ENCODE peak calls at places on chromosomes 2 and 18, in eight cellular contexts. B is GM23338, E is SK-N-SH, G is K562, Z is HepG2, U is HCT116, Q is Panc1, I is GM12878. F is an unnamed sample.

GRCh38 chr2:67510745-67511144 is 113.6 kb downstream of the ETAA1 start:
- DNase-seq in B (no peak), E (no peak), G (no peak), Z (no peak), U (no peak), Q (no peak), I (no peak), F (no peak)

GRCh38 chr2:160007111-160007510 is 55.3 kb downstream of the PLA2R1 start:
- DNase-seq in B (peak; percentile 2), E (no peak), G (no peak), Z (no peak), U (no peak), Q (no peak), I (no peak), F (no peak)

GRCh38 chr2:209556354-209556961 is 132.6 kb downstream of the MAP2 start:
- DNase-seq in B (peak; percentile 47), E (peak; percentile 27), G (no peak), Z (peak; percentile 32), U (peak; percentile 27), Q (peak; percentile 18), I (no peak), F (no peak)

GRCh38 chr2:124533226-124533954 is 508.3 kb downstream of the CNTNAP5 start:
- DNase-seq in B (no peak), E (no peak), G (no peak), Z (no peak), U (no peak), Q (no peak), I (no peak), F (no peak)

GRCh38 chr2:203664029-203664755 is 42.2 kb upstream of the CD28 start:
- DNase-seq in B (no peak), E (no peak), G (no peak), Z (no peak), U (no peak), Q (no peak), I (no peak), F (no peak)

GRCh38 chr18:75377258-75377657 is 50.2 kb downstream of the SMIM21 start:
- DNase-seq in B (no peak), E (no peak), G (no peak), Z (no peak), U (no peak), Q (no peak), I (no peak), F (no peak)

GRCh38 chr18:13726972-13727331 is 479 bp downstream of the RNMT start:
- DNase-seq in B (peak; percentile 66), E (no peak), G (peak; percentile 56), Z (peak; percentile 43), U (no peak), Q (no peak), I (no peak), F (no peak)

GRCh38 chr2:205511221-205511620 is 171.1 kb upstream of the NRP2 start:
- DNase-seq in B (no peak), E (no peak), G (no peak), Z (no peak), U (no peak), Q (no peak), I (no peak), F (no peak)

GRCh38 chr2:7108792-7109557 is 191.8 kb downstream of the RNF144A start:
- DNase-seq in B (no peak), E (no peak), G (no peak), Z (no peak), U (no peak), Q (no peak), I (no peak), F (no peak)

DNA sequence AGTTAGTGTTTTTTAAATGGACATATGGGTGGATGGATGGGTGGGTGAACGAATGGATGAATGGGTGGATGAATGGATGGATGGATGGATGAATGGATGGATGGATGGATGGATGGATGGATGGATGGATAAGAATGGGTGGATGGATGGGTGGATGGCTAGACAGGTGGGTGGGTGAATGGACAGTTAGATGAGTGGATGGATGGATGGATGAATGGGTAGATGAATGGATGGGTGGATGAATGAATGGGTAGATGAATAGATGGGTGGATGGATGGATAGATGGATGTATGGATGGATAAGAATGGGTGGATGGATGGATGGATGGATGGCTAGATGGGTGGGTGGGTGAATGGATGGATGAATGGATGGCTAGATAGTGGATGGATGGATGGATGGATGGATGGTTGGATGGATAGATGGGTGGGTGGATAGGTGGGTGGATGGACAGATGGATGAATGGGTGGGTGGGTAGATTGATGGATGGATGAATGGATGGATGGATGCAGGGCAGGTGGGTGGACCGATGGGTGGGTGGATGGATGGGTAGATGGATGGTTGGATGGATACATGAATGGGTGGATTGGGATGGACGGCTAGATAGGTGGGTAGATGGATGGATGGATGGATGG is 64.0 kb downstream of the CTIF start:
- DNase-seq in B (no peak), E (no peak), G (no peak), Z (no peak), U (no peak), Q (no peak), I (no peak), F (no peak)
- TF ChIP-seq POLR2AphosphoS5 in B (no peak), E (no peak), G (no peak), Z (no peak), U (no peak), Q (no peak), I (no peak), F (no peak)

DNA sequence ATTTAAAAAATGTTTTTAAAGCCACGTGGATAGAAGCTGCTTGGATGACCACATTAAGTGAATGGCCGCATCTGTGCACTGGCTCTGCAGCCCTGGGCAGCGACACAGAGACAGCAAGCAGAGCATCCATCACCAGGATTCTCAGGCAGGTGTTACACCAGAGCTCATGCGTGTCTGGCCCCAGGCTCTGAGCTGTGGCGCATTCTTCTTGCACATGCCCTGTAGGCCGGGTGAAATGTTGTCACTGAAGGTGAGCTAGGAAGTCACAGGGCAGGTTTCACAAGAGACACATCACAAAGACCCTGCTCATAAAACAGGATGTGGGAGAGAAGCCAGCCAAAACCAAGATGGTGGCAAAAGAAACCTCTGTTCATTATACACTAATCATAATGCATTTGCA is 8.4 kb upstream of the PXDN start:
- DNase-seq in B (no peak), E (no peak), G (no peak), Z (no peak), U (no peak), Q (no peak), I (no peak), F (no peak)
- TF ChIP-seq REST in B (no peak), E (no peak), G (no peak), Z (no peak), U (no peak), Q (no peak), I (no peak), F (no peak)

DNA sequence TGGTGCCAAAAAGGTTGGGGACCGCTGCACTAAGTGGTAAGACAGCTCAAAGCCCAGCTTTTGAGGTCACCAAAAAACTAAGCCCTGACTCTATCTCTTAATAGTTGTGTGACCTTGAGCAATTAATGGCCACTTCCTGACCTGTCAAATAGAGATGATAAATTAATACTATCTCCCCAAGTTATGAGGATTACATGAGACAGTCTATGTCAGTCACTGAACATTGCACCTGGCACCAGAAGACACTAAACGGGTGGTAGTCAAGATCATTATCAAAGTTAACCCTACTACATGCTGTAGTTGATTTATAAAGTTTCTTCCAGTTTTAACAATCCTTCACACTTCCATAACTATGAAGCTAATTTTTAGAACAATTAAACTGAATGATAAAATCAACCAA is 36.5 kb downstream of the STPG4 start:
- DNase-seq in B (no peak), E (no peak), G (no peak), Z (no peak), U (no peak), Q (no peak), I (no peak), F (no peak)
- H3K27ac ChIP-seq in B (no peak overlapping the region), E (peak overlapping the region; percentile 87), G (no peak overlapping the region), Z (no peak overlapping the region), U (no peak overlapping the region), Q (no peak overlapping the region), I (no peak overlapping the region), F (no peak overlapping the region)

DNA sequence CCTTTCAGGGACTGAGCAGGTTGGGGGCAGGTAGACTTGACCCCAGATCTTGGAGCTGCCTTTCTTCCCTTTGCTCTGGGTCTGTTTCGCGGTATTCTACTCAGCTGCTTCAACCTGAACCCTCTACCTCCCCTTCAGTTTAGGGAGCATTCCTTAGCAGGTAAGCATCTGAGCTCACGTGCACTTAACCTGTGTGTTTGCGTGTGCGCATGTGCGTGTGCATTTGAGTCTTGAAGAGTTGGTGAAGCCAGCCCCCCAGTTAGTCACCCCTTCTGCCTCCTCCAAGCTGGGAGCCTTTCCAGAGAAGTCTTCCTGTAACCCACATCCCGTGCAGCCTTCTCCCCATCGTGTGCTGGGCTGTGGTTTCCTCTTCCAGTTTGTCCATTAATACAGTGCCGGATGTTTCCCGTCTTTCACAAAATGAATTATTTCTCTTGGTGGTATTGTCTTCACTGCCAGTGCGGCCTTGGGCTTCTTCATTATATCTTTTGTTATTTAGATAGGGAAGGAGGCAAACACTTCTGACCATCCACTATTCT is 33.2 kb downstream of the B3GNT2 start:
- DNase-seq in B (no peak), E (no peak), G (no peak), Z (no peak), U (no peak), Q (no peak), I (no peak), F (no peak)
- TF ChIP-seq POLR2AphosphoS5 in B (no peak), E (no peak), G (no peak), Z (no peak), U (no peak), Q (no peak), I (peak; percentile 59), F (no peak)